ENCODE peak calls at places on chromosomes 11 and 22, in nine cellular contexts. M, F, W, O, P, S, J, A and V are unnamed samples.

GRCh38 chr11:92269021-92269420 is 44.4 kb downstream of the FAT3 start:
- DNase-seq in P (no peak), A (peak), O (peak), F (no peak), M (no peak), J (no peak), S (no peak), W (peak), V (no peak)

GRCh38 chr11:115521874-115522273 is 17.7 kb upstream of the CADM1 start:
- DNase-seq in S (no peak), J (no peak), O (no peak), W (no peak), F (no peak), M (no peak), A (no peak), P (no peak), V (no peak)

GRCh38 chr11:57349491-57350274 is 11.5 kb downstream of the P2RX3 start:
- DNase-seq in S (peak), M (peak), P (peak), F (peak), J (peak), W (peak), O (peak), A (no peak), V (peak)

GRCh38 chr11:13045734-13046133 is 36.6 kb downstream of the RASSF10 start:
- DNase-seq in J (no peak), W (no peak), F (no peak), P (no peak), A (no peak), O (no peak), M (no peak), S (no peak), V (no peak)

GRCh38 chr11:129766858-129767604 is 48.6 kb upstream of the TMEM45B start:
- DNase-seq in W (peak), S (peak), O (peak), J (no peak), M (peak), A (no peak), F (no peak), P (no peak), V (no peak)

GRCh38 chr11:113896156-113896879 is 8.3 kb upstream of the HTR3B start:
- DNase-seq in J (no peak), S (peak), M (peak), W (peak), O (peak), A (no peak), P (no peak), F (no peak), V (peak)

GRCh38 chr22:21917206-21917958 is 35.3 kb downstream of the PPM1F start:
- DNase-seq in O (no peak), P (no peak), S (peak), W (peak), A (no peak), J (no peak), F (no peak), M (no peak), V (peak)

GRCh38 chr11:7548659-7549283 is 35.0 kb downstream of the PPFIBP2 start:
- DNase-seq in F (no peak), W (peak), P (no peak), J (no peak), S (peak), A (no peak), M (peak), O (no peak), V (no peak)

GRCh38 chr11:128806496-128807261 is 60.4 kb downstream of the KCNJ1 start:
- DNase-seq in W (no peak), F (no peak), P (no peak), M (no peak), A (no peak), O (no peak), S (no peak), J (no peak), V (no peak)

GRCh38 chr11:104163100-104164027 is 583 bp downstream of the PDGFD start:
- DNase-seq in F (no peak), P (peak), W (peak), O (peak), A (no peak), M (no peak), S (peak), J (peak), V (no peak)

GRCh38 chr11:26862801-26863200 is 131.1 kb upstream of the FIBIN start:
- DNase-seq in W (no peak), A (no peak), S (no peak), F (no peak), M (no peak), J (no peak), O (no peak), P (no peak), V (no peak)

GRCh38 chr11:108865411-108865810 is 200.5 kb downstream of the DDX10 start:
- DNase-seq in F (no peak), S (no peak), A (no peak), J (no peak), O (no peak), P (no peak), M (no peak), W (no peak), V (no peak)

GRCh38 chr11:75351541-75352416 is at the start of gene ARRB1:
- DNase-seq in W (peak), M (peak), P (peak), J (peak), A (no peak), O (no peak), F (no peak), S (peak), V (no peak)

GRCh38 chr22:25475554-25476022 is 88.9 kb upstream of the GRK3 start:
- DNase-seq in W (peak), F (no peak), M (no peak), A (no peak), O (no peak), S (no peak), J (no peak), P (no peak), V (no peak)

GRCh38 chr11:108069947-108070346 is 51.4 kb upstream of the ACAT1 start:
- DNase-seq in A (peak), W (no peak), O (peak), S (no peak), J (no peak), M (no peak), P (no peak), F (no peak), V (no peak)

GRCh38 chr22:37634505-37635002 is 4.9 kb upstream of the SH3BP1 start:
- DNase-seq in F (no peak), J (no peak), A (no peak), P (no peak), M (peak), W (peak), O (no peak), S (no peak), V (no peak)

GRCh38 chr22:20565079-20565734 is 57.8 kb downstream of the MED15 start:
- DNase-seq in J (no peak), A (no peak), S (no peak), O (no peak), W (no peak), F (no peak), M (no peak), P (no peak), V (no peak)

GRCh38 chr11:67306769-67307544 is 3.6 kb downstream of the SSH3 start:
- DNase-seq in F (no peak), A (no peak), P (peak), M (no peak), O (no peak), W (no peak), J (no peak), S (no peak), V (no peak)

GRCh38 chr22:47251911-47252310 is 489.5 kb downstream of the TBC1D22A start:
- DNase-seq in W (no peak), P (no peak), M (no peak), O (no peak), A (no peak), J (no peak), F (no peak), S (no peak), V (no peak)

GRCh38 chr11:62614275-62614674 is 1.2 kb downstream of the ROM1 start:
- DNase-seq in A (no peak), S (no peak), J (no peak), P (no peak), O (no peak), W (no peak), M (peak), F (no peak), V (no peak)

GRCh38 chr22:20238567-20239062 is 29.5 kb downstream of the RTN4R start:
- DNase-seq in S (peak), F (no peak), W (peak), M (peak), O (peak), J (no peak), P (no peak), A (no peak), V (peak)

GRCh38 chr11:15197696-15198095 is 83.0 kb downstream of the INSC start:
- DNase-seq in F (no peak), W (no peak), O (no peak), A (no peak), P (no peak), J (no peak), M (no peak), S (no peak), V (no peak)

GRCh38 chr11:11039249-11039965 is 181.6 kb upstream of the ZBED5 start:
- DNase-seq in W (no peak), M (no peak), A (peak), O (no peak), S (no peak), F (no peak), P (no peak), J (no peak), V (no peak)